ENCODE peak calls at places on chromosomes 2 and 18, in six cellular contexts. A, E, T, V, H and R are unnamed samples.

GRCh38 chr2:100320547-100321180 is 1.6 kb downstream of the LONRF2 start:
- DNase-seq in A (no peak), E (no peak), T (peak; percentile 28), V (no peak), H (no peak), R (no peak)

GRCh38 chr2:187576906-187577305 is 22.7 kb upstream of the TFPI start:
- DNase-seq in A (no peak), E (no peak), T (no peak), V (no peak), H (no peak), R (no peak)

GRCh38 chr2:31429759-31430438 is 15.4 kb upstream of the XDH start:
- DNase-seq in A (peak; percentile 95), E (no peak), T (no peak), V (no peak), H (peak; percentile 24), R (no peak)

GRCh38 chr2:26585100-26585499 is 56.1 kb downstream of the CIB4 start:
- DNase-seq in A (no peak), E (no peak), T (no peak), V (no peak), H (no peak), R (no peak)

GRCh38 chr2:201343559-201343958 is 13.6 kb downstream of the FLACC1 start:
- DNase-seq in A (no peak), E (no peak), T (no peak), V (peak; percentile 45), H (no peak), R (no peak)

GRCh38 chr18:56221195-56222065 is 417.0 kb downstream of the TXNL1 start:
- DNase-seq in A (no peak), E (no peak), T (no peak), V (no peak), H (peak; percentile 32), R (no peak)

GRCh38 chr2:164061129-164061746 is 325.4 kb upstream of the FIGN start:
- DNase-seq in A (peak; percentile 48), E (no peak), T (peak; percentile 1), V (peak; percentile 71), H (peak; percentile 48), R (peak; percentile 4)

GRCh38 chr2:235468978-235469694 is 24.7 kb upstream of the AGAP1 start:
- DNase-seq in A (peak; percentile 93), E (no peak), T (peak; percentile 46), V (peak; percentile 89), H (peak; percentile 88), R (no peak)

GRCh38 chr18:78780719-78781600 is 198.7 kb upstream of the SALL3 start:
- DNase-seq in A (no peak), E (no peak), T (no peak), V (peak; percentile 41), H (no peak), R (no peak)

GRCh38 chr2:69768217-69768616 is 26.3 kb downstream of the ANXA4 start:
- DNase-seq in A (no peak), E (no peak), T (no peak), V (no peak), H (no peak), R (no peak)

GRCh38 chr2:168246483-168247340 is 683 bp downstream of the STK39 start:
- DNase-seq in A (peak; percentile 72), E (peak; percentile 64), T (peak; percentile 88), V (peak; percentile 84), H (peak; percentile 74), R (peak; percentile 32)

GRCh38 chr2:72130671-72131360 is 16.8 kb downstream of the CYP26B1 start:
- DNase-seq in A (no peak), E (no peak), T (no peak), V (peak; percentile 41), H (no peak), R (no peak)

GRCh38 chr18:58276640-58277456 is 232.8 kb downstream of the NEDD4L start:
- DNase-seq in A (peak; percentile 72), E (no peak), T (no peak), V (no peak), H (no peak), R (no peak)

GRCh38 chr2:158953926-158954763 is 14.3 kb upstream of the TANC1 start:
- DNase-seq in A (peak; percentile 74), E (no peak), T (no peak), V (peak; percentile 95), H (peak; percentile 84), R (no peak)

GRCh38 chr2:54176577-54176976 is 61.2 kb downstream of the ACYP2 start:
- DNase-seq in A (peak; percentile 24), E (no peak), T (peak; percentile 14), V (peak; percentile 76), H (peak; percentile 67), R (no peak)

GRCh38 chr18:42929857-42930256 is 185.6 kb downstream of the RIT2 start:
- DNase-seq in A (peak; percentile 18), E (no peak), T (no peak), V (no peak), H (no peak), R (no peak)

GRCh38 chr18:2083691-2084090 is 487.6 kb downstream of the METTL4 start:
- DNase-seq in A (peak; percentile 64), E (no peak), T (no peak), V (peak; percentile 6), H (no peak), R (no peak)